ENCODE peak calls at places on chromosomes 16 and 17, in four cellular contexts. Q is retinal pigment epithelial cell, T is astrocyte of the cerebellum, B is stomach. U is an unnamed sample.

GRCh38 chr17:68296217-68297140 is 5.2 kb downstream of the ARSG start:
- DNase-seq in Q (no peak), T (no peak), B (peak), U (no peak)

GRCh38 chr17:30421592-30421991 is 42.9 kb downstream of the CPD start:
- DNase-seq in Q (no peak), T (no peak), B (no peak), U (no peak)

GRCh38 chr16:89412811-89413210 is 77.5 kb downstream of the ANKRD11 start:
- DNase-seq in Q (no peak), T (no peak), B (no peak), U (no peak)

GRCh38 chr16:2339521-2340484 is 725 bp downstream of the ABCA3 start:
- DNase-seq in Q (no peak), T (no peak), B (peak), U (no peak)

GRCh38 chr16:24858219-24859041 is 12.7 kb downstream of the SLC5A11 start:
- DNase-seq in Q (no peak), T (peak), B (peak), U (no peak)

GRCh38 chr16:84044108-84044488 is 1.5 kb upstream of the SLC38A8 start:
- DNase-seq in Q (no peak), T (no peak), B (no peak), U (no peak)

GRCh38 chr16:50213939-50214519 is 52.3 kb upstream of the ADCY7 start:
- DNase-seq in Q (no peak), T (peak), B (no peak), U (no peak)

GRCh38 chr16:27724491-27724878 is 174.5 kb downstream of the KATNIP start:
- DNase-seq in Q (no peak), T (no peak), B (peak), U (no peak)

GRCh38 chr16:53913082-53913870 is 209.3 kb downstream of the FTO start:
- DNase-seq in Q (no peak), T (peak), B (no peak), U (no peak)

GRCh38 chr17:17112628-17113200 is 70.5 kb downstream of the MPRIP start:
- DNase-seq in Q (no peak), T (no peak), B (no peak), U (no peak)

GRCh38 chr17:65027305-65027704 is 29.2 kb downstream of the GNA13 start:
- DNase-seq in Q (peak), T (peak), B (no peak), U (peak)

GRCh38 chr16:69848635-69849545 is 86.8 kb downstream of the WWP2 start:
- DNase-seq in Q (peak), T (peak), B (peak), U (peak)

GRCh38 chr16:49834496-49835009 is 21.4 kb downstream of the ZNF423 start:
- DNase-seq in Q (no peak), T (no peak), B (no peak), U (no peak)

GRCh38 chr16:55118701-55119260 is 188.1 kb downstream of the IRX5 start:
- DNase-seq in Q (no peak), T (no peak), B (no peak), U (no peak)

GRCh38 chr17:63498621-63499195 is 21.8 kb downstream of the ACE start:
- DNase-seq in Q (no peak), T (no peak), B (no peak), U (no peak)

GRCh38 chr17:491086-492014 is 138.7 kb upstream of the RPH3AL start:
- DNase-seq in Q (no peak), T (no peak), B (peak), U (no peak)
- TF ChIP-seq CTCF in Q (no peak), T (no peak), B (no peak), U (peak)

GRCh38 chr17:15408803-15409202 is 58.6 kb downstream of the CDRT4 start:
- DNase-seq in Q (no peak), T (no peak), B (no peak), U (no peak)
- TF ChIP-seq CTCF in Q (no peak), T (no peak), B (no peak), U (no peak)

DNA sequence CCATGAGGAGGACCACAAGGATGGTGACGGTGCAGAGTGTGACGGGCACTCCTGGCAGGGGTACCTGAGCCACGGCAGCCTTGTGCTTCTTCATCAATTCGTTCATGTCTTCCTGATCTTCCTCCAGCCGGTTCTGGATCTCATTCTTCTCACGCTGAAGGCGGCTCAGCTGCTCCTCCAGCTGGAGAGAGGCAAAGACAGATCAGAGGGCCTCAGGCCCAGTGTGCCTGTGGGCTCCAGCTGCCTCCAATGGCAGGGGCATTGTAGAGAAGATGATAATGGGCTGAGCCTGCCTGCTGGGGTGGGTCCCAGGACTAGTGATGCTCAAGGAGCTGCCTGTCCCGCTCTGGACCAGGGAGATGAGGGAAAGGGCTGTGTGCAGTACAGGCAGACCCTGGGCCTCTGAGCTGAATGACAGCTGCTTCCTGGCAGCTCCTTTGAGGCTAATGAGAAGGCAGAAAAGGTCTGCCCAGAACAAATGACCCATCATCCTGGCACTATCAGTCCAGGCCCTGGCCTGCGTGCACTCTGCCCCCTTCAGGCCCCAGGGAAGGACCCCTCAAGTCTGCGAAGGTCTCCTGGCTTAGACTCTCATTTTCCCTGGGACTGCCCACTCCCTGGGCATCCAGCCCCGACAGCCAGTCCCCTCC is 47.9 kb downstream of the PIPOX start:
- DNase-seq in Q (no peak), T (no peak), B (no peak), U (no peak)
- TF ChIP-seq CTCF in Q (no peak), T (no peak), B (no peak), U (no peak)

GRCh38 chr17:75012320-75013076 is at the start of gene MRPL58:
- DNase-seq in Q (no peak), T (peak), B (peak), U (no peak)
- TF ChIP-seq CTCF in Q (peak), T (peak), B (no peak), U (peak)

DNA sequence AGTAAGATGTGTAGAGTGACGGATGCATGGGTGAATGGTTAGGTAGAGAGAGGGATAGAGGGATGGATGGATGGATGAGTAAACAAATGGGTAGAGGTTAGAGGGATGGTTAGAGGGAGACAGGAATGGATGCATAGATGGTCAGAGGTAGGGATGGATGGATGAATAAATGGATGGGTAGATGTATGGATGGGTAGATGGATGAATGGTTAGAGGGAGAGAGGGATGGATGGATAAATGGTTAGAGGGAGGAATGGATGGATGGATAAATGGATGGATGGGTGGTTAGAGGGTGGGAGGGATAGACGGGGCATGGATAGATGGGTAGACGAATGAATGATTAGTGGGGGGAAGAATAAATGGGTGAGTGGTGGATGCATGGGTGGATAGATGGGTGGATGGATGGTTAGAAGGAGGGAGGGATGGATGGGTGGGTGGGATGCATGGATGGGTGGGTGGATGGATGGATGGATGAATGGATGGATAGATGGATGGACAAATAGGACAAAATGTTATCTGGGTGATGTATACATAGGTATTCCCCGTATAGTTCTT is 29.2 kb upstream of the SNN start:
- DNase-seq in Q (no peak), T (no peak), B (no peak), U (no peak)
- TF ChIP-seq CTCF in Q (no peak), T (no peak), B (no peak), U (no peak)

GRCh38 chr17:67274466-67274865 is 29.5 kb upstream of the HELZ start:
- DNase-seq in Q (no peak), T (no peak), B (no peak), U (no peak)

GRCh38 chr17:67276075-67276474 is 31.1 kb upstream of the HELZ start:
- DNase-seq in Q (no peak), T (no peak), B (no peak), U (no peak)

GRCh38 chr17:67273900-67274299 is 28.9 kb upstream of the HELZ start:
- DNase-seq in Q (no peak), T (no peak), B (no peak), U (no peak)

GRCh38 chr17:67270411-67270810 is 25.4 kb upstream of the HELZ start:
- DNase-seq in Q (no peak), T (no peak), B (no peak), U (no peak)

GRCh38 chr17:67272312-67273050 is 27.5 kb upstream of the HELZ start:
- DNase-seq in Q (no peak), T (no peak), B (no peak), U (no peak)
- TF ChIP-seq CTCF in Q (peak), T (peak), B (no peak), U (peak)

DNA sequence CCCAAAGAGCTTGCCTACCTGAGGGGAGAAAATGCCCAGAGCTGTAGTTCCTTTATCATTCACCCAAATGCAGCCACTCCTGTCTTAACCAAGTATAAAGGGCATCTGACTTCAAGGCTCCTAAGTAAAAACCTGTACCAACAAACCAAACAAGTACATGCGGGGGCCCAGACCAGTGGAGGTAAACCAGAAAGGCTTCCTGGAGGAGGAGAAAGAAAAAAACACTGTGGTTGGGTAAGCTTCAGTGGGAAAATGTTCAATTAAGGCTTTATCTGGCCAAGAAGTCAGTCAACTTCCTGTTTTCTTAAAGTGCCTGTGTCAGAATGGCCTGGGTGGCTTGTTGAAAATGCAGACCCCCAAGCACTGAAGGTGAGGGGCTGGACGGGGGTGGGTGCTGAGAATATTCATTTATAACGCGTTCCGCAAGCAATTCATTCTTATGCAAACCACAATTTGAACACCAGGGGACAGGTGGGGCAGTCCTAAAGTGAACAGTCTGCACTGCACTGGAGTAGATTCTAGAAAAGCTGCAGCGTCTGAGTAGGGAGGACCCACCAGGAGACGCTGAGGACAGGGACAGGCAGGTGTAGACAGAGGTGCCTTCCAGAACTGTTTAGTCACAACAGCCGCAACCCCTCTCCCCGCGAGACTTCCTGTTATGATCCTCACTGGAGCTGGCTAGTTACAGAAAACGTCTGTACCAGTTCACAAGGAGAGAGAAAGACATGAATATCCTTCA is 467.1 kb downstream of the SOX9 start:
- DNase-seq in Q (no peak), T (no peak), B (no peak), U (no peak)
- TF ChIP-seq CTCF in Q (peak), T (peak), B (no peak), U (peak)